ENCODE peak calls at places on chromosomes 5 and 9, in four cellular contexts. S is left ventricle myocardium inferior, U is endothelial cell of umbilical vein, O is GM23248. N is an unnamed sample.

GRCh38 chr9:93268551-93269314 is 84.8 kb downstream of the WNK2 start:
- DNase-seq in O (no peak), U (no peak), S (no peak), N (no peak)

GRCh38 chr9:131641618-131642495 is 96.5 kb downstream of the PRRT1B start:
- DNase-seq in O (no peak), S (no peak), U (no peak), N (no peak)

GRCh38 chr9:120877276-120878034 is 467 bp upstream of the PHF19 start:
- DNase-seq in U (peak; percentile 76), O (peak; percentile 72), S (peak; percentile 74), N (peak; percentile 68)

GRCh38 chr5:6760636-6761035 is 47.4 kb downstream of the TENT4A start:
- DNase-seq in U (no peak), O (no peak), S (no peak), N (no peak)

GRCh38 chr5:142904421-142904820 is 134.2 kb downstream of the ARHGAP26 start:
- DNase-seq in U (no peak), O (no peak), S (no peak), N (no peak)

GRCh38 chr9:134222018-134222573 is 57.7 kb upstream of the RNU6ATAC start:
- DNase-seq in S (no peak), U (no peak), O (no peak), N (no peak)

GRCh38 chr5:7941692-7942091 is 72.7 kb downstream of the MTRR start:
- DNase-seq in O (no peak), S (no peak), U (no peak), N (no peak)

GRCh38 chr9:6779417-6780241 is 21.9 kb downstream of the KDM4C start:
- DNase-seq in O (peak; percentile 14), U (peak; percentile 89), S (no peak), N (no peak)

GRCh38 chr9:36836486-36836885 is 197.6 kb downstream of the PAX5 start:
- DNase-seq in O (no peak), U (no peak), S (no peak), N (no peak)

GRCh38 chr9:137716694-137717287 is 98.0 kb downstream of the EHMT1 start:
- DNase-seq in O (no peak), U (no peak), S (no peak), N (no peak)

GRCh38 chr5:50724-51499 is 41.1 kb upstream of the PLEKHG4B start:
- DNase-seq in O (no peak), S (no peak), U (no peak), N (no peak)

GRCh38 chr9:94819161-94819677 is 92.7 kb downstream of the AOPEP start:
- DNase-seq in O (no peak), U (no peak), S (peak; percentile 40), N (peak; percentile 26)

GRCh38 chr5:127833999-127834953 is 131.1 kb downstream of the CCDC192 start:
- DNase-seq in S (no peak), O (peak; percentile 42), U (no peak), N (no peak)

DNA sequence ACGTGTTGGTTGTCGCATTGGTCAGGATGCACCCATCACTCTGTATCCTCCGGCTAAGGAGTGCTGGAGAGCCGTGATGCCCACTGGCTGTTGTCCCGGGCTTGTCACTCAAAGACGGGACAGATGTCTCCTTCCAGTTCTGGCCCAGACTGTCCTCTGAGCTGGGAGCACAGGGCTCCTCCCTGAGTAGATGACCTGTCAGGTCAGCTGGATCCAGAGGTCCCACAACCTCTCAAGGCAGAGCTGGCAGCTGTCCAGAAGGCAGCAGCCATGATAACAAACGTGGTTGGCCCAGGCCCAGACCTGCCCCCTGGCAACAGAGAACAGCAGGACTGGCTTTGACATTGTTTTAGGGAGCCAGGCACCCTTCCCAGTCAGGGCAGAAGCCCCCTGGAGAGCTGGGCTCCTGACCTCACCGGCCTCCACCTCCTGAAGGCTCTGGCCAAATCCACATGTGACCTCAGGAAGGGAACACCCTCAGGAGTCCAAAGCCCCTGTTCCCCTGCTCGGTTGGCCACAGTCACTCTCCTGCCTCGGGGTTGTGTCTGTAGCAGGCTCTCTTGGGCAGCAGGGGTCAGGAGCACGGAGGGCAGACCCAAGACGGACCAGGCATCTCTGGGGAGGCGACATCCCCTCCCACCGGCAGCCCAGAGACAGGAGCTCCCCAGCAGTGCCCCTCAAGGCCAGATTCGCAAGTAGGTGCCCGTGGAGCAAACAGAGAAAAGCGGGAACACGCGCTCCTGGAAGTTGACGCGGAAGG is 10.3 kb downstream of the TRIM7 start:
- DNase-seq in U (no peak), O (no peak), S (peak; percentile 47), N (no peak)
- H3K36me3 ChIP-seq in U (no peaks in the 10 kb centered on the region), O (no peaks in the 10 kb centered on the region), S (peaks cover 3% of the 10 kb centered on the region), N (no peaks in the 10 kb centered on the region)

DNA sequence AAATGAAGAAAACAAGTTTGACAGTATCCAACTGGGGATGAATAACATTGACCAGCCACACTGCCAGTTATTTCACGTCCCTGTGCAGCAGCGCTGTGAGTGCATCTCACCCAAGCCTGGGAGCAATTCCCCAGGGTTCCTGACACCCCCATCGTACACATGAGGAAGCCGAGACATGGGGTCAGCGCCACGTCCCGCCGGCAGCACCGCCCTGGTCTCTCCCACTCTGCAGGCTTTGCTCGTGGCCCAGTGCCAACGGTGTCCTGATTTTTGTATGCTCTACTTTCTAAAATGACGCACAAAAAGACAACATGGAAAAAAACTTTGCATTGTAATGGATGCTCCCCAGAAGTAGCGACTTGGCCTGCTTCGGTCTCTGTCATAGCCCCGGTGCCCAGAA is 14.3 kb downstream of the GTF3C5 start:
- DNase-seq in U (no peak), O (no peak), S (no peak), N (no peak)
- H3K36me3 ChIP-seq in U (peaks cover 8% of the 10 kb centered on the region), O (peaks cover 9% of the 10 kb centered on the region), S (peaks cover 85% of the 10 kb centered on the region), N (peaks cover 89% of the 10 kb centered on the region)

DNA sequence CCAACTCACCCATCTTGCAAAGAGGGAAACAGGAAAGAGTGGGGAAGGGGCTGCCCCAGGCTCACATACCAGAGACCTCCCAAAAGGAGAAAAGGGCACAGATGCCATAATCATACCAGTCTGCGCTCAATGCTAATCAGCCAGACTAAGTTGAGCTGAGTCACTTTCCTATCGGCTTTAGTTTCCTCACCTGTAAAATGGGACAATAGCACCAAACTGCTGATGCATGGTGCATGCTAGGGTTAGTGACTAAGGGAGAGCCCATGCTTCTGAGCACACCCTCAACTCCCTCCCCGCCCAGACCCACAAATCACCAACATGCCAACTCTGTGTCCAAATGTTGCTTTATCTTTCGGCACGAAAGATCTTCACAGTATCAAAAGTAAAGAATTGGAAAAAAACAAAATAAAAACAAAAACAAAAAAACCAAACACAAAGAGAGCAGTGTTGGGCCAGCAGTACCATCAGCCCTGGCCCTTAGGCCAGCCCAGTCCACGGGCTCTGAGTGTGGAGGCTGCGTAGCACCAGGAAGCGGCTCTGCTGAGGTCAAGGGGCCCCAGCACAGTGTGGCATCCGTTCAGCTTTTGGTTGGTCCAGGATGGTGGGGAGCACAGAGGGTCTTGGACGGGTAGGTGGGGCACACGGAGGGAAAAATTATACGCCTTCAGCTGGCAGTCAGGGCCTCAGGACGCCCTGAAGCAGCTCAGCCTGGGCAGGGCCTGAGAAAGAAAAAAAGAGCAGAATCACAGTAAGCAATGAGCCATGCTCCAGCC is 2.9 kb upstream of the DDX41 start:
- DNase-seq in S (no peak), O (no peak), U (no peak), N (no peak)
- H3K36me3 ChIP-seq in S (peaks cover 66% of the 10 kb centered on the region), O (peaks cover 22% of the 10 kb centered on the region), U (no peaks in the 10 kb centered on the region), N (peaks cover 7% of the 10 kb centered on the region)

DNA sequence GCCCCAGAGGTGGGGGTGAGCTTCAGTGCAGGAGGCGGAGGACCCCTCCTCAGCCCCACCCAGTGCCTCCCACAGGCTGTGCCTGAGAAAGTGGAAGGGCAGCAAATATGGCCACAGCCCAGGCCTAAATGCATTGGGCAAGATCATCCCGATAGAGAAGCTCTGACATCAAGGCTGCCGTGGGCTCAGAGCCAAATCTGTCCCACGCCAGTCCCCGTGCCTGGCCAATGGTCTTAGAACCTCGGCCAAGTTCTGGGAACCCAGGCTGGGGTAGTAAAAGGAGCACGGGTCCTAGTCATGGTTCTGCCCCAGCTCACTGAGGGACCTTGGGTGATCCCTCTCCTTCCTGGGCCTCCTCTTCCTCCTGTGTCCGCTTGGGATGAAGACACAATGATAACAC is 27.7 kb upstream of the TNIP1 start:
- DNase-seq in U (no peak), O (peak; percentile 35), S (no peak), N (no peak)
- H3K36me3 ChIP-seq in U (peaks cover 3% of the 10 kb centered on the region), O (peaks cover 60% of the 10 kb centered on the region), S (peaks cover 86% of the 10 kb centered on the region), N (peaks cover 100% of the 10 kb centered on the region)

DNA sequence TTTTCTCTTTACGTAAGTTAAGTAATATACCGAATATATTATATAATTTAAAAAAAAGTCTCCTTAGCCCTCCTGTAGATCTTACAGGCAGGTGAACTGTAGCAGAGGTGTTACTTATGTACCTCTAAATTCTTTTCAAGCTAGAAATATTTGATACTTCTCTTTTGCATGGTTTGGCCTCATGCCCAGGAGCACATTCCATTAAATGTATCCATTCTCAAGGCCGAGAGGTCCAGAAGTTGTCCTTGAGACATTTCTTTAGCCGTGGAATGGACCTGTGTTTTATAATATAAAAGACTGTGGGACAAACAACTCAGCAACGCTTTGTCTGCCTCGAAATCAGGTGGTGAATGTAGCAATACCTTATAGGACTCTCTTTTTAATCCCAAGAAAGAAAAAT is 184.5 kb downstream of the TRIO start:
- DNase-seq in O (no peak), U (no peak), S (no peak), N (no peak)
- H3K36me3 ChIP-seq in O (peaks cover 77% of the 10 kb centered on the region), U (peaks cover 8% of the 10 kb centered on the region), S (peaks cover 15% of the 10 kb centered on the region), N (no peaks in the 10 kb centered on the region)

GRCh38 chr9:33297455-33297854 is 7.1 kb downstream of the NFX1 start:
- DNase-seq in O (no peak), U (peak; percentile 40), S (peak; percentile 29), N (no peak)
- H3K36me3 ChIP-seq in O (peaks cover 56% of the 10 kb centered on the region), U (peaks cover 11% of the 10 kb centered on the region), S (peaks cover 85% of the 10 kb centered on the region), N (peaks cover 94% of the 10 kb centered on the region)

DNA sequence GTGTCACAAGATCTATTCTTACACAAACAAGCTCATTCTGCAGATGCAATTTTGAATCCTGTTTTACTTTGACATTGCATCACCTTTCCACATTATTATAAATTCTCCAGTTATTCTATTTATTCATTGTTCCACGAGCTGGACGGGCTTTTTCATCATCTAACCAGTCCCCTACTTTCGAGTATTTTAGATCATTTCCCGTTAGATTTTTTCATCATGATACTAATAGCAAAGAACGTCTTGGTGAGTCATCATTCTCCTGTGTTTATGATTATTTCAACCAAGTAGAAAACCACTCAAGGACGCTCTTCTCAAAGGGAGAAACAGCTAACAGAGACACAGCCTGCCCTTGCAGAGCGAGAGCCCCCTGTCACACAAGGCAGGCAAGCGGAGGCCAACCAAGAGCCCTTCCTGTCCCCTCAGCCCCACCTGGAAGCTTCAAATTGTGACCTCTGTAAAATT is 15.1 kb downstream of the BBLN start:
- DNase-seq in U (no peak), O (peak; percentile 65), S (no peak), N (no peak)
- H3K36me3 ChIP-seq in U (peaks cover 25% of the 10 kb centered on the region), O (peaks cover 22% of the 10 kb centered on the region), S (peaks cover 79% of the 10 kb centered on the region), N (peaks cover 14% of the 10 kb centered on the region)